ENCODE peak calls at places on chromosomes 12 and 14, in eight cellular contexts. U is putamen; H is activated gamma-delta T cell treated with Interleukin-2 at 50 U/mL for 16 hours; I is NCI-H2029 treated with DMSO at 0.1 percent for 48 hours; A is stimulated activated CD4-positive, alpha-beta T cell treated with anti-CD3 and anti-CD28 coated beads, Interleukin-4, amount 100 ng/mL, for 24 hours; E is stimulated activated naive CD4-positive, alpha-beta T cell; K is stimulated activated CD8-positive, alpha-beta memory T cell treated with anti-CD3 and anti-CD28 coated beads, Interleukin-4, amount 100 ng/mL, for 24 hours; C is activated naive CD4-positive, alpha-beta T cell. P is an unnamed sample.

GRCh38 chr14:54857830-54858269 is 44.8 kb downstream of the GCH1 start:
- DNase-seq in U (peak; percentile 25), H (no peak), I (no peak), A (no peak), E (no peak), K (no peak), C (no peak), P (no peak)

GRCh38 chr12:69330475-69331473 is 17.4 kb upstream of the LYZ start:
- DNase-seq in U (no peak), H (peak; percentile 67), I (peak; percentile 8), A (peak; percentile 57), E (peak; percentile 85), K (peak; percentile 18), C (peak; percentile 3), P (peak; percentile 9)

GRCh38 chr12:95805864-95806669 is 15.5 kb upstream of the NTN4 start:
- DNase-seq in U (no peak), H (no peak), I (no peak), A (peak; percentile 4), E (no peak), K (no peak), C (no peak), P (peak; percentile 82)

GRCh38 chr12:49334681-49335080 is 2.3 kb downstream of the C1QL4 start:
- DNase-seq in U (no peak), H (no peak), I (no peak), A (no peak), E (no peak), K (no peak), C (no peak), P (no peak)

GRCh38 chr12:62933220-62933870 is 1.6 kb downstream of the PPM1H start:
- DNase-seq in U (peak; percentile 92), H (no peak), I (peak; percentile 54), A (no peak), E (no peak), K (no peak), C (no peak), P (no peak)

GRCh38 chr14:92513204-92513965 is at the start of gene RIN3:
- DNase-seq in U (no peak), H (no peak), I (no peak), A (peak; percentile 29), E (peak; percentile 62), K (peak; percentile 41), C (no peak), P (peak; percentile 76)

GRCh38 chr12:54658306-54659264 is 10.4 kb upstream of the DCD start:
- DNase-seq in U (no peak), H (peak; percentile 24), I (peak; percentile 43), A (peak; percentile 55), E (peak; percentile 9), K (peak; percentile 24), C (no peak), P (peak; percentile 64)

GRCh38 chr14:54453252-54453651 is 12.1 kb upstream of the CNIH1 start:
- DNase-seq in U (no peak), H (no peak), I (no peak), A (no peak), E (no peak), K (no peak), C (no peak), P (no peak)